ENCODE peak calls at places on chromosomes 6 and 20, in seven cellular contexts. K is NCI-H1930; I is SHP77; D is NCI-H1436; R is HCEC 1CT; A is effector CD4-positive, alpha-beta T cell; B is nucleus accumbens. F is an unnamed sample.

GRCh38 chr6:158559338-158559894 is 475 bp upstream of the TMEM181 start:
- DNase-seq in K (no peak), I (no peak), D (no peak), R (no peak), A (no peak), B (no peak), F (no peak)

GRCh38 chr20:32168184-32168910 is 39.2 kb downstream of the PLAGL2 start:
- DNase-seq in K (no peak), I (no peak), D (no peak), R (peak), A (no peak), B (no peak), F (no peak)

GRCh38 chr20:38873050-38873581 is 53.1 kb upstream of the FAM83D start:
- DNase-seq in K (no peak), I (no peak), D (no peak), R (no peak), A (peak), B (no peak), F (peak)

GRCh38 chr6:169529931-169530761 is 171.7 kb downstream of the WDR27 start:
- DNase-seq in K (no peak), I (no peak), D (no peak), R (peak), A (no peak), B (no peak), F (no peak)

GRCh38 chr6:74755196-74755595 is 450.7 kb downstream of the COL12A1 start:
- DNase-seq in K (no peak), I (no peak), D (no peak), R (no peak), A (no peak), B (no peak), F (no peak)

GRCh38 chr6:131191590-131191989 is 56.3 kb downstream of the AKAP7 start:
- DNase-seq in K (no peak), I (no peak), D (no peak), R (no peak), A (no peak), B (no peak), F (no peak)

GRCh38 chr6:109472132-109472995 is 10.7 kb downstream of the ZBTB24 start:
- DNase-seq in K (no peak), I (no peak), D (no peak), R (no peak), A (no peak), B (no peak), F (no peak)

GRCh38 chr20:38452880-38453624 is 17.9 kb upstream of the SNHG17 start:
- DNase-seq in K (no peak), I (no peak), D (no peak), R (peak), A (no peak), B (no peak), F (no peak)

GRCh38 chr20:52427960-52428359 is 236.4 kb upstream of the ZFP64 start:
- DNase-seq in K (no peak), I (no peak), D (no peak), R (no peak), A (no peak), B (no peak), F (no peak)

GRCh38 chr20:48547682-48548081 is 280.1 kb downstream of the PREX1 start:
- DNase-seq in K (no peak), I (no peak), D (no peak), R (no peak), A (no peak), B (no peak), F (no peak)

GRCh38 chr20:35267092-35267491 is 10.8 kb downstream of the MMP24OS start:
- DNase-seq in K (no peak), I (no peak), D (no peak), R (no peak), A (no peak), B (no peak), F (no peak)

GRCh38 chr6:160520043-160520904 is 143.8 kb downstream of the LPA start:
- DNase-seq in K (peak), I (peak), D (peak), R (peak), A (peak), B (peak), F (peak)

GRCh38 chr20:63658749-63659187 is 656 bp downstream of the RTEL1 start:
- DNase-seq in K (no peak), I (no peak), D (no peak), R (peak), A (no peak), B (no peak), F (no peak)

GRCh38 chr6:34062815-34063214 is 83.1 kb downstream of the GRM4 start:
- DNase-seq in K (no peak), I (no peak), D (no peak), R (no peak), A (no peak), B (no peak), F (no peak)